ENCODE peak calls at places on chromosomes 5 and 9, in five cellular contexts. V, W, Z, L and I are unnamed samples. For H3K36me3 and H3K9me3, the result is how much of the 10 kb centered on the place peaks cover.

GRCh38 chr9:88593537-88594185 is 58.7 kb downstream of the NXNL2 start:
- DNase-seq in Z (peak), W (peak), L (peak), V (peak), I (peak)

GRCh38 chr9:107807183-107807582 is 317.6 kb upstream of the KLF4 start:
- DNase-seq in Z (no peak), L (no peak), V (no peak), W (no peak), I (no peak)

GRCh38 chr9:129170229-129170628 is 7.8 kb downstream of the IER5L start:
- DNase-seq in Z (no peak), W (no peak), V (no peak), L (no peak), I (no peak)

GRCh38 chr9:131178895-131179294 is 53.5 kb downstream of the NUP214 start:
- DNase-seq in Z (no peak), W (no peak), L (no peak), V (no peak), I (no peak)

GRCh38 chr9:78539904-78540303 is 243.0 kb downstream of the PSAT1 start:
- DNase-seq in Z (no peak), W (no peak), V (no peak), L (no peak), I (no peak)

GRCh38 chr5:136011427-136012001 is 17.3 kb upstream of the TGFBI start:
- DNase-seq in W (no peak), L (no peak), Z (no peak), V (no peak), I (no peak)

GRCh38 chr9:127854169-127854833 is at the start of gene ENG:
- DNase-seq in Z (peak), V (peak), W (no peak), L (no peak), I (no peak)

GRCh38 chr5:3899093-3899492 is 303.5 kb downstream of the IRX1 start:
- DNase-seq in V (no peak), L (no peak), W (no peak), Z (no peak), I (no peak)

GRCh38 chr5:119343766-119344165 is 12.1 kb upstream of the TNFAIP8 start:
- DNase-seq in V (no peak), L (no peak), Z (no peak), W (no peak), I (peak)

GRCh38 chr5:69450116-69450515 is 35.2 kb downstream of the MARVELD2 start:
- DNase-seq in W (no peak), V (no peak), L (no peak), Z (no peak), I (no peak)

GRCh38 chr5:34762321-34762871 is 76.6 kb upstream of the TTC23L start:
- DNase-seq in V (peak), W (no peak), L (no peak), Z (no peak), I (no peak)

GRCh38 chr9:87063883-87064282 is 116.6 kb upstream of the GAS1 start:
- DNase-seq in W (no peak), Z (no peak), L (no peak), V (peak), I (no peak)

GRCh38 chr5:169946743-169947142 is 33.6 kb downstream of the INSYN2B start:
- DNase-seq in V (no peak), Z (no peak), W (no peak), L (no peak), I (no peak)

GRCh38 chr5:132001647-132002561 is 9.6 kb downstream of the ACSL6 start:
- DNase-seq in V (no peak), Z (no peak), L (no peak), W (no peak), I (no peak)

GRCh38 chr5:139738777-139739611 is 56.6 kb upstream of the PSD2 start:
- DNase-seq in V (no peak), W (no peak), L (no peak), Z (peak), I (no peak)

DNA sequence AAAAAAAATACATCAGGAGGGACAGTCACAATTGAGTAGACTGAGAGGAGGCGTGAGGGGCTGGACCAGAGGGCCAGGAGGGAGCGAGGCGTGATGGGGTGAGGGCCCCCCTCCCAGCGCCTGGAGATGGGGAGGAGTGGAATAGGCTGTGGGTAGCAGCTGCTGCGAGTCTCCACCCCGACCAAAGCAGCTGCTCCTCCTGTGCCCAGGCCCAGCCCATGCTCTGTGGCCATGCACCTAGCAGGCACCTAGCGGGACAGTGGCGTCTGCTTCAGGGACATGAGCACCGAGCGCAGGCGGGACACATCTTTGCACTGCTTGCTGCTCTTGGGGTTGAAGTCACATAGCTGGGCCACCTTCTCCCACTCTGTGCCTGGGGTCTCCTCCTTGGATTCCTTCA is 4.0 kb downstream of the HIGD2A start:
- DNase-seq in V (no peak), Z (no peak), W (no peak), L (no peak), I (no peak)
- H3K36me3 ChIP-seq in V (under half), Z (under half), W (under half), L (under half), I (under half)

GRCh38 chr5:118029807-118030206 is 958.5 kb downstream of the DTWD2 start:
- DNase-seq in V (no peak), W (no peak), L (no peak), Z (no peak), I (no peak)

GRCh38 chr5:118033686-118034338 is 954.5 kb downstream of the DTWD2 start:
- DNase-seq in W (no peak), V (no peak), Z (no peak), L (no peak), I (no peak)
- H3K4me3 ChIP-seq in W (no peak), V (no peak), Z (no peak), L (no peak), I (no peak)

GRCh38 chr9:2311920-2312319 is 296.8 kb downstream of the SMARCA2 start:
- DNase-seq in V (no peak), Z (no peak), W (no peak), L (no peak), I (no peak)
- H3K9me3 ChIP-seq in V (under half), Z (under half), W (under half), L (under half), I (under half)

GRCh38 chr5:14696851-14697250 is 32.3 kb downstream of the OTULIN start:
- DNase-seq in W (no peak), Z (no peak), L (no peak), V (no peak), I (no peak)

GRCh38 chr5:14698495-14698894 is 34.0 kb downstream of the OTULIN start:
- DNase-seq in V (no peak), W (no peak), L (no peak), Z (no peak), I (no peak)

GRCh38 chr5:14695152-14695551 is 30.6 kb downstream of the OTULIN start:
- DNase-seq in L (no peak), Z (no peak), V (no peak), W (no peak), I (no peak)

GRCh38 chr5:14693070-14693469 is 28.6 kb downstream of the OTULIN start:
- DNase-seq in W (no peak), Z (no peak), L (no peak), V (no peak), I (no peak)

GRCh38 chr5:14696057-14696456 is 31.5 kb downstream of the OTULIN start:
- DNase-seq in W (no peak), V (no peak), Z (no peak), L (no peak), I (no peak)
- H3K36me3 ChIP-seq in W (half or more), V (under half), Z (under half), L (under half), I (under half)

GRCh38 chr5:96823060-96823459 is 15.3 kb upstream of the ERAP1 start:
- DNase-seq in Z (no peak), W (no peak), L (no peak), V (no peak), I (no peak)
- H3K4me3 ChIP-seq in Z (no peak), W (no peak), L (no peak), V (no peak), I (no peak)

DNA sequence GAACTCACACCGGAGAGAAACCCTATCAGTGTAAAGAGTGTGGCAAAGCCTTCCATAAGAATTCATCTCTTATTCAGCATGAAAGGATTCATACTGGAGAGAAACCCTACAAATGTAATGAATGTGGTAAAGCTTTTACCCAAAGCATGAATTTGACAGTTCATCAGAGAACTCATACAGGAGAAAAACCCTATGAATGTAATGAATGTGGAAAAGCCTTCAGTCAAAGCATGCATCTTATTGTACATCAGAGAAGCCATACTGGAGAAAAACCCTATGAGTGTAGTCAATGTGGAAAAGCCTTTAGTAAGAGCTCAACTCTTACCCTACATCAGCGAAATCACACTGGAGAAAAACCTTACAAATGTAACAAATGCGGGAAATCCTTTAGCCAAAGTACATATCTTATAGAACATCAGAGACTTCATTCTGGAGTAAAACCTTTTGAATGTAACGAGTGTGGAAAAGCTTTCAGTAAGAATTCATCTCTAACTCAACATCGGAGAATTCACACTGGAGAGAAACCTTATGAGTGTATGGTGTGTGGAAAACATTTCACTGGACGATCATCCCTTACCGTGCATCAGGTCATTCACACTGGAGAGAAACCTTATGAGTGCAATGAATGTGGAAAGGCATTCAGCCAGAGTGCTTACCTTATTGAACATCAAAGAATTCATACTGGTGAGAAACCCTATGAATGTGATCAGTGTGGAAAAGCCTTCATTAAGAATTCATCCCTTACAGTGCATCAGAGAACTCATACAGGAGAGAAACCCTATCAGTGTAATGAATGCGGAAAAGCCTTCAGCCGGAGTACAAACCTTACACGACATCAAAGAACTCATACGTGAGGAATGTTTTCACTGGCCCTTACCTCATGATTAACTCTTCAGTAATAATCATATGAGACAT is 8.9 kb upstream of the ZNF454 start:
- DNase-seq in V (no peak), L (no peak), Z (no peak), W (no peak), I (no peak)
- H3K9me3 ChIP-seq in V (half or more), L (half or more), Z (half or more), W (half or more), I (half or more)

DNA sequence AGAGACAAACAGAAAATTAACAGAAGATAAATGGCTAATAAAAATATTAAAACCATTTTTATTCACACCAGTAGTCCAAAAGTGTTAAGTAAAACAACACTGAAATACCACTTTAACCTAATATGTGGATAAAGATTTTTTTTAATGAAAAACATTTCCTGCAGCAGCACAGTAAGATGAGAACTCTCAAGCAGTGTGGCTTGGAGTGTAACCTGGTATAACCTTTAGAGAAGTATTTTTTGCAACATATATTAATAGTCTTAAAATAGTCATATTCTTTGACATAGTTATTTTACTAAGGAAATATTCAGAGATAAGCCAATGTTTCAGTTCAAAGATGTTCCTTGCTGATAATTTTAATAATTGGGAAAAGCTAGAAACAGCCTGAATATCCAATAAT is 644.4 kb downstream of the PDE4D start:
- DNase-seq in V (no peak), W (no peak), Z (no peak), L (no peak), I (no peak)
- H3K36me3 ChIP-seq in V (under half), W (under half), Z (under half), L (under half), I (under half)